ENCODE peak calls at places on chromosomes 5 and 9, in ten cellular contexts. I is left ventricle myocardium inferior, N is choroid plexus epithelial cell, M is PC-3, B is foreskin fibroblast, Q is lower leg skin, H is HFF-Myc, U is WERI-Rb-1, O is AG10803, J is psoas muscle. Y is an unnamed sample.

GRCh38 chr9:69877852-69878507 is 57.4 kb downstream of the CFAP95 start:
- DNase-seq in I (no peak), N (peak), M (peak), B (no peak), Q (no peak), H (no peak), U (no peak), O (peak), J (no peak), Y (no peak)

GRCh38 chr9:116002624-116003023 is 151.0 kb upstream of the PAPPA start:
- DNase-seq in I (no peak), N (peak), M (peak), B (peak), Q (no peak), H (no peak), U (no peak), O (peak), J (peak), Y (no peak)

GRCh38 chr9:93091056-93091452 is 5.0 kb upstream of the CARD19 start:
- DNase-seq in I (no peak), N (no peak), M (no peak), B (no peak), Q (peak), H (no peak), U (no peak), O (no peak), J (no peak), Y (peak)

GRCh38 chr5:83090169-83090568 is 12.8 kb downstream of the XRCC4 start:
- DNase-seq in I (no peak), N (no peak), M (no peak), B (no peak), Q (no peak), H (no peak), U (no peak), O (no peak), J (no peak), Y (no peak)

GRCh38 chr9:98191615-98192502 is 578 bp downstream of the CORO2A start:
- DNase-seq in I (no peak), N (no peak), M (peak), B (no peak), Q (no peak), H (no peak), U (peak), O (no peak), J (peak), Y (peak)

GRCh38 chr5:1789838-1790462 is 9.7 kb downstream of the MRPL36 start:
- DNase-seq in I (no peak), N (peak), M (peak), B (peak), Q (peak), H (no peak), U (no peak), O (peak), J (no peak), Y (peak)

GRCh38 chr5:28473531-28474107 is 1435.2 kb upstream of the CDH9 start:
- DNase-seq in I (no peak), N (peak), M (peak), B (no peak), Q (no peak), H (no peak), U (peak), O (no peak), J (no peak), Y (no peak)

GRCh38 chr9:99112750-99113417 is 8.0 kb downstream of the TGFBR1 start:
- DNase-seq in I (no peak), N (no peak), M (no peak), B (no peak), Q (no peak), H (no peak), U (no peak), O (no peak), J (no peak), Y (no peak)

GRCh38 chr9:124511891-124512805 is 4.9 kb upstream of the NR5A1 start:
- DNase-seq in I (no peak), N (no peak), M (no peak), B (no peak), Q (no peak), H (no peak), U (no peak), O (no peak), J (no peak), Y (no peak)

GRCh38 chr5:108326982-108327381 is 54.9 kb downstream of the FBXL17 start:
- DNase-seq in I (no peak), N (no peak), M (no peak), B (no peak), Q (no peak), H (no peak), U (no peak), O (no peak), J (no peak), Y (no peak)

GRCh38 chr5:107553063-107553676 is 117.6 kb downstream of the EFNA5 start:
- DNase-seq in I (no peak), N (no peak), M (peak), B (peak), Q (no peak), H (no peak), U (no peak), O (peak), J (no peak), Y (no peak)

GRCh38 chr9:109264865-109265532 is 55.9 kb downstream of the EPB41L4B start:
- DNase-seq in I (peak), N (no peak), M (peak), B (no peak), Q (peak), H (no peak), U (no peak), O (peak), J (no peak), Y (peak)

GRCh38 chr5:55030220-55030619 is 6.2 kb downstream of the GZMK start:
- DNase-seq in I (no peak), N (peak), M (no peak), B (no peak), Q (no peak), H (no peak), U (no peak), O (no peak), J (no peak), Y (no peak)

GRCh38 chr5:31632460-31632859 is 6.5 kb upstream of the PDZD2 start:
- DNase-seq in I (no peak), N (no peak), M (peak), B (no peak), Q (no peak), H (no peak), U (no peak), O (no peak), J (no peak), Y (no peak)

GRCh38 chr9:99823392-99824377 is 2.0 kb downstream of the NR4A3 start:
- DNase-seq in I (peak), N (peak), M (peak), B (peak), Q (peak), H (no peak), U (peak), O (peak), J (peak), Y (no peak)

GRCh38 chr9:95516221-95516735 is 493 bp downstream of the PTCH1 start:
- DNase-seq in I (no peak), N (no peak), M (no peak), B (no peak), Q (no peak), H (no peak), U (no peak), O (peak), J (no peak), Y (no peak)

GRCh38 chr5:116216246-116216645 is 131.4 kb downstream of the COMMD10 start:
- DNase-seq in I (no peak), N (peak), M (no peak), B (no peak), Q (no peak), H (no peak), U (no peak), O (peak), J (no peak), Y (no peak)

GRCh38 chr9:137199411-137200121 is 975 bp downstream of the TPRN start:
- DNase-seq in I (no peak), N (peak), M (no peak), B (no peak), Q (no peak), H (no peak), U (no peak), O (no peak), J (no peak), Y (no peak)

GRCh38 chr9:78552802-78553201 is 255.9 kb downstream of the PSAT1 start:
- DNase-seq in I (no peak), N (peak), M (no peak), B (peak), Q (no peak), H (no peak), U (no peak), O (no peak), J (no peak), Y (no peak)

GRCh38 chr5:103690676-103691075 is 128.1 kb upstream of the NUDT12 start:
- DNase-seq in I (no peak), N (peak), M (no peak), B (no peak), Q (no peak), H (no peak), U (no peak), O (no peak), J (no peak), Y (no peak)

GRCh38 chr9:27499481-27499880 is 24.6 kb upstream of the IFNK start:
- DNase-seq in I (no peak), N (peak), M (peak), B (no peak), Q (no peak), H (peak), U (no peak), O (peak), J (no peak), Y (no peak)

GRCh38 chr5:33736510-33736909 is 155.3 kb downstream of the ADAMTS12 start:
- DNase-seq in I (no peak), N (peak), M (peak), B (peak), Q (no peak), H (peak), U (no peak), O (peak), J (no peak), Y (no peak)

GRCh38 chr9:89466451-89467277 is 31.2 kb downstream of the SEMA4D start:
- DNase-seq in I (no peak), N (no peak), M (no peak), B (no peak), Q (peak), H (no peak), U (no peak), O (no peak), J (no peak), Y (no peak)

GRCh38 chr9:109381011-109381729 is 60.3 kb upstream of the EPB41L4B start:
- DNase-seq in I (no peak), N (peak), M (peak), B (peak), Q (no peak), H (no peak), U (no peak), O (no peak), J (no peak), Y (no peak)

GRCh38 chr9:37471942-37472679 is 6.9 kb upstream of the ZBTB5 start:
- DNase-seq in I (no peak), N (peak), M (peak), B (peak), Q (no peak), H (peak), U (no peak), O (peak), J (no peak), Y (no peak)

GRCh38 chr5:173512637-173513435 is 103.6 kb downstream of the BOD1 start:
- DNase-seq in I (no peak), N (peak), M (peak), B (no peak), Q (no peak), H (no peak), U (no peak), O (peak), J (no peak), Y (no peak)

GRCh38 chr5:88875609-88876234 is 7.3 kb downstream of the MEF2C start:
- DNase-seq in I (no peak), N (peak), M (peak), B (no peak), Q (no peak), H (no peak), U (no peak), O (no peak), J (no peak), Y (no peak)

GRCh38 chr9:7186175-7186574 is 428.4 kb downstream of the KDM4C start:
- DNase-seq in I (no peak), N (peak), M (peak), B (no peak), Q (no peak), H (peak), U (no peak), O (no peak), J (no peak), Y (no peak)

GRCh38 chr5:52657231-52657645 is 130.5 kb upstream of the ITGA1 start:
- DNase-seq in I (no peak), N (peak), M (peak), B (no peak), Q (no peak), H (no peak), U (no peak), O (peak), J (no peak), Y (no peak)

GRCh38 chr9:84898188-84898587 is 228.7 kb downstream of the NTRK2 start:
- DNase-seq in I (no peak), N (no peak), M (no peak), B (no peak), Q (no peak), H (no peak), U (no peak), O (no peak), J (no peak), Y (no peak)

DNA sequence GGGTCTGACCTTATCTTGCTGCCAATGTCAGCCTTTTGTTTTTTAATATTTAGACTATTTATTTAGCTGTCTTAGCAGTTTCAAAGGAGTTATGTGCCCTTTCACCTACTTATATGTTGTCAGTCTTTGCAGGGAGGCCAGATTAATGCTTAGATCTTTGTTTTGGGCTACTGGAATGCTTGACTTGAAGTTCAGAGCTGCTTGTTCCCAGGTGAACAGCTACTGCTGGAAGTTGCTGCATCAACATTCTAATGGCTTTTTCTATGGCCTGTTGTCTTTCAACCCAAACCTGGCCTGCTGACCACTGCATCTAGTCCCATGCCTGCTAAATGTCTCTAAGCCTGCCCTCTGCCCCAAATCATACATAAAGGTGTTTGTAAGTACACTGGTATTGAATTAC is 3.0 kb downstream of the SLC22A5 start:
- DNase-seq in I (no peak), N (peak), M (peak), B (no peak), Q (peak), H (no peak), U (no peak), O (no peak), J (no peak), Y (no peak)
- H3K4me3 ChIP-seq in I (peak), N (no peak), M (peak), B (no peak), Q (no peak), H (no peak), U (no peak), O (no peak), J (peak), Y (no peak)

GRCh38 chr5:168347786-168348414 is 56.5 kb downstream of the WWC1 start:
- DNase-seq in I (no peak), N (no peak), M (peak), B (no peak), Q (no peak), H (no peak), U (no peak), O (no peak), J (no peak), Y (no peak)

GRCh38 chr5:168342985-168343384 is 51.5 kb downstream of the WWC1 start:
- DNase-seq in I (no peak), N (no peak), M (no peak), B (no peak), Q (no peak), H (no peak), U (no peak), O (no peak), J (no peak), Y (no peak)

GRCh38 chr5:168350315-168350714 is 58.9 kb downstream of the WWC1 start:
- DNase-seq in I (no peak), N (no peak), M (no peak), B (no peak), Q (no peak), H (no peak), U (no peak), O (no peak), J (no peak), Y (no peak)

GRCh38 chr5:168347368-168347767 is 55.9 kb downstream of the WWC1 start:
- DNase-seq in I (no peak), N (no peak), M (no peak), B (no peak), Q (no peak), H (no peak), U (no peak), O (no peak), J (no peak), Y (no peak)

DNA sequence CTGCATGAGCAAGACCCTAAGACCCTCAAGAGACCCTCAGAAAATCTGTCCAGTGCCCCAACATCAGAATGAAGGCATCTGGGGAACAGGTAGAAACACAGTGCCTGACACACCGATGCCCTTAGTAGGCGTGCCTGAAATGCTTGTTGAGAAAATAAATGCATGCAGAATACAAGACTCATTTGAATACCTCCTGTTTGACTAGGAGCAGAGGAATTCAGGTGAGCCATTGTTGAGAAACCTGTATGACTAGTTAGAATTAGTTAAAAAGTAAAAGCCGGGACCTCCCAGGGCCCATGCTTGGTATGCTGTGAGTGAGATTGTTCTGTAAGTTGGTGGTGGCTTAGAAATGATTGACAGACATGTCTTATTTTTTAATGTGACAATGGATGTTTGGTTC is 55.0 kb downstream of the WWC1 start:
- DNase-seq in I (no peak), N (no peak), M (peak), B (no peak), Q (no peak), H (no peak), U (no peak), O (no peak), J (no peak), Y (no peak)
- H3K4me3 ChIP-seq in I (no peak), N (no peak), M (peak), B (no peak), Q (no peak), H (no peak), U (no peak), O (no peak), J (no peak), Y (no peak)

GRCh38 chr9:121298689-121299112 is 30.7 kb downstream of the GSN start:
- DNase-seq in I (no peak), N (no peak), M (no peak), B (no peak), Q (peak), H (no peak), U (no peak), O (no peak), J (peak), Y (no peak)
- H3K4me3 ChIP-seq in I (peak), N (no peak), M (no peak), B (no peak), Q (no peak), H (no peak), U (no peak), O (no peak), J (peak), Y (peak)

GRCh38 chr5:145834554-145834916 is 607 bp downstream of the PRELID2 start:
- DNase-seq in I (no peak), N (peak), M (no peak), B (no peak), Q (no peak), H (no peak), U (peak), O (no peak), J (no peak), Y (no peak)

GRCh38 chr5:145833616-145834200 is 1.4 kb downstream of the PRELID2 start:
- DNase-seq in I (no peak), N (no peak), M (no peak), B (no peak), Q (no peak), H (no peak), U (no peak), O (no peak), J (no peak), Y (no peak)

GRCh38 chr5:145835839-145836222 is 689 bp upstream of the PRELID2 start:
- DNase-seq in I (no peak), N (no peak), M (no peak), B (no peak), Q (no peak), H (no peak), U (no peak), O (no peak), J (no peak), Y (no peak)

GRCh38 chr5:145838276-145838675 is 3.1 kb upstream of the PRELID2 start:
- DNase-seq in I (no peak), N (no peak), M (no peak), B (no peak), Q (no peak), H (no peak), U (peak), O (no peak), J (no peak), Y (no peak)

DNA sequence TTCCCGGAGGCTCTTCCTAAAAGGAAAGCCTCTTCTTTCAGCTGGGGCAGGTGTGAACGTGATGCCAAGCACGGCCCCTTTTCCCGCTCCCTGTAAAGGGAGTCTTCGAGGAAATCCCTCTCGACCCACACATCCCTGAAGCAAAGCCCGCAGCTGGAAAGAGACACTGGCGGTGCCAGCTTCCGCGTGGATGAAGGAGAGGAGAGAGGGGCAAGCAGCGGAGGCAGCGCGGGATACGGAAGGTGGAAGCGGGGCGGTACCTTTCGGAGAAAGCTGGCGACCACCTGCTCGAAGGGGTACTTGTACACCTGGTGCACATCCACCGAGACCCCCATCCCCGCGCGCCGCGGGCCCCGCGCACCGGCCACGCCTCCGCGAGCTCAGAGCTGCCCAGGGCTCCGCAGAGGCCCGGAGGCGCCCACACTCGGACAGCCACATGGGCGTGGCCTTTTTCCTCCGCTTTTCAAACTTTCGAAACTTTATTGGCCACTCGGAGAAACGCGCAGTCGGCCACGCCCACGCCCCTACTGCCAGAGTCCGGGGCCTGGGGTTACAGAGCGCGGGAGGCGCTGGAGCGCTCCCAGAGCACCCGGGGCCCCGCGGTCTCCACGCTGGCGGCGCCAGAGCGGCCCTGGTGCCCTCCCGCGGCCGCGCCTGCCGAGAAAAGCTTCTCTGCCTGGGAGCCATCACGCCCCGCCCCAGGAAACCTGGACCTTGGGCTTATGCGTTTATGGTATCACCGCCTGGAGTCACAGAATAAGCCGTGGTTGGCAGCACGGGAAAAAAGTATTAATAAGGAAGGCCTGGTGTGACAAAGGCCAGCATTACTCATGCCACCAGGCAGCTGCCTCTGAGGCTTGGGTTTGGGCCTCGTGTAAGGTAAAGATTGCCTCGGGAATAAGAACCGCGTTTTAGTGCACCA is at the start of gene PRELID2:
- DNase-seq in I (peak), N (peak), M (peak), B (peak), Q (peak), H (no peak), U (peak), O (peak), J (peak), Y (peak)
- H3K4me3 ChIP-seq in I (peak), N (peak), M (peak), B (peak), Q (peak), H (peak), U (peak), O (peak), J (peak), Y (peak)

GRCh38 chr5:135029468-135030122 is 4.4 kb downstream of the PITX1 start:
- DNase-seq in I (no peak), N (no peak), M (no peak), B (no peak), Q (no peak), H (no peak), U (no peak), O (no peak), J (no peak), Y (no peak)
- H3K4me3 ChIP-seq in I (no peak), N (no peak), M (no peak), B (no peak), Q (no peak), H (no peak), U (no peak), O (no peak), J (no peak), Y (no peak)

Y was measured in breast epithelium.